ENCODE peak calls at places on chromosomes 1 and 21, in six cellular contexts. P is H1, T is GM12878, C is GM12891, Z is HepG2, F is K562. M is an unnamed sample.

GRCh38 chr21:32426592-32427051 is 14.1 kb downstream of the EVA1C start:
- DNase-seq in P (no peak), T (no peak), C (no peak), Z (peak; percentile 23), F (no peak), M (no peak)

GRCh38 chr1:21899267-21899810 is 37.8 kb downstream of the HSPG2 start:
- DNase-seq in P (no peak), T (no peak), C (no peak), Z (no peak), F (no peak), M (no peak)

GRCh38 chr1:93844262-93845045 is 34.6 kb downstream of the DNTTIP2 start:
- DNase-seq in P (no peak), T (peak; percentile 34), C (peak; percentile 31), Z (peak; percentile 77), F (peak; percentile 65), M (no peak)

GRCh38 chr1:62452951-62453350 is 16.1 kb downstream of the USP1 start:
- DNase-seq in P (no peak), T (no peak), C (no peak), Z (no peak), F (no peak), M (no peak)

GRCh38 chr1:248924696-248925532 is 18.9 kb downstream of the PGBD2 start:
- DNase-seq in P (no peak), T (peak; percentile 33), C (no peak), Z (peak; percentile 61), F (no peak), M (peak; percentile 25)

GRCh38 chr1:217431395-217431794 is 199.5 kb downstream of the GPATCH2 start:
- DNase-seq in P (no peak), T (no peak), C (no peak), Z (no peak), F (no peak), M (no peak)

GRCh38 chr21:45644041-45644906 is 749 bp downstream of the PCBP3 start:
- DNase-seq in P (no peak), T (no peak), C (no peak), Z (no peak), F (peak; percentile 50), M (no peak)

GRCh38 chr1:170856455-170856854 is 78.9 kb upstream of the MROH9 start:
- DNase-seq in P (no peak), T (no peak), C (no peak), Z (no peak), F (no peak), M (no peak)

GRCh38 chr1:210298936-210299335 is 29.8 kb upstream of the HHAT start:
- DNase-seq in P (no peak), T (no peak), C (no peak), Z (no peak), F (no peak), M (no peak)

GRCh38 chr1:24567792-24568388 is 12.0 kb downstream of the NCMAP start:
- DNase-seq in P (no peak), T (no peak), C (no peak), Z (peak; percentile 92), F (no peak), M (no peak)

GRCh38 chr1:211468595-211468994 is 23.4 kb downstream of the RD3 start:
- DNase-seq in P (no peak), T (no peak), C (no peak), Z (no peak), F (no peak), M (no peak)

DNA sequence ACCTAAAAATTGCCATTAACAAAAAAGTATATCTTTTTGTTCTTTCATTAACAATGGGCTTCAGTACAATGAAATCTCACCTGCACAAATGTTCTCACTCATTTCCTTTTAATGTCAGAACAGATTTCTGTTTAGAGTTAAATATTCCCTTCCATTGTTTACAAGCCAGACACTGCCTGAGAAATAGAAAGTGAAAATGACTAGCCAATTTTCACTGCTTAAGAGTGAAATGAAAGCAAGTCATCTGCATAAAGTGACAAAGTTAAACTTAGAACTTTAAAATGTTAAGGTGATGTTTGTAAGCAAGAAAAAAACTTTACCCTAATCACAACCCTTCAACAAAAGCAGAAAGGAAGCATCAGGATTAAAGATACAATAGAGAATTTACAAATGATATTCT is 27.5 kb downstream of the COA6 start:
- DNase-seq in P (no peak), T (peak; percentile 33), C (no peak), Z (no peak), F (no peak), M (no peak)
- TF ChIP-seq TAF1 in P (no peak), T (no peak), C (no peak), Z (no peak), F (no peak), M (no peak)

DNA sequence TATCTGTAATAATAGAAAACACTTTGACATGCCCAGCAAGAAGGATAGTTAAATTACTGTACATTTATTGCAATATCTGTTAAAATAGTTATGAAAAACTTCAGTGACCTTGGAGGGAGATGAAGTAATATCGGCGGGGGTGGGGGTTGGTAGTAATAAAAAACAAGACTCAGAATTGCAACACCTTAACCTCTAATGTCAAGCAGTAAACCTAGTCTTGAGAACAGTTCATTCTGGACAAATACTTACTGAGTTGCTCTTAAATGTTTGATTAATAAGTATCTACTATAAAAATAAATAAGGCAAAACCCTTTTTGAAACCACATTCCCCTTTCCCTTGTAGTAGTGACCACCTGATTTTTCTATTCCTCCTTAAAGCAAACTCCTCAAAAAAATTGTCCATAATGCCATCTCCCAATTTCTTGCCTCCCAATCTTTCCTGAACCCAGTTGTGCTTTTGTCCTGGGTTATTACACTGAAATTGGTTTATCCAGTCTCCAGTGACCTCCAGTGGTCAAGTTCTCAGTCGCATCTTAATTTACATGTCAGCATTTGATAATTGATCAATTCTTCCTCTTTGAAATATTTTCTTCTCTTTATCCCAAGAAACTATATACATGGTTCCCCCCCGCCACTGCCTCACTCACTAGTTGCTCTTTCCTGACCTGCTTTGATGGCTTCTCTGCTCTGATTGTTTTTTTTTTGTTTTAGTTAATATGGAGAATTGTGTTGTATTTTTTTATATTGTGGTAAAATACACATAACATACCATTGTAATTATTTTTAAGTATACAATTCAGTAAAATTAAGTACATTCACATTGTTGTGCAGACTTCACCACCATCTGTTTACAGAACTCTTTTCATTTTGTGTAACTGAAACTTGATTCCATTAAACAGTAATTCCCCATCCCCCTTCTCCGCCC is 36.8 kb downstream of the RAP1A start:
- DNase-seq in P (no peak), T (no peak), C (no peak), Z (peak; percentile 49), F (peak; percentile 36), M (no peak)
- TF ChIP-seq POLR2AphosphoS5 in P (no peak), T (no peak), C (no peak), Z (no peak), F (no peak), M (no peak)

GRCh38 chr21:36994501-36995189 is 11.9 kb upstream of the RIPPLY3 start:
- DNase-seq in P (no peak), T (no peak), C (no peak), Z (no peak), F (no peak), M (no peak)
- TF ChIP-seq POLR2A in P (no peak), T (no peak), C (no peak), Z (no peak), F (no peak), M (no peak)

GRCh38 chr1:243713470-243714186 is 136.4 kb downstream of the AKT3 start:
- DNase-seq in P (no peak), T (no peak), C (no peak), Z (no peak), F (no peak), M (no peak)
- TF ChIP-seq TAF1 in P (no peak), T (no peak), C (no peak), Z (no peak), F (no peak), M (no peak)

GRCh38 chr1:169484107-169484506 is 1.6 kb downstream of the SLC19A2 start:
- DNase-seq in P (no peak), T (no peak), C (no peak), Z (no peak), F (no peak), M (no peak)

GRCh38 chr1:169485427-169486280 is at the start of gene SLC19A2:
- DNase-seq in P (peak; percentile 93), T (peak; percentile 91), C (peak; percentile 90), Z (peak; percentile 98), F (peak; percentile 100), M (peak; percentile 93)

GRCh38 chr1:169484683-169485426 is 889 bp downstream of the SLC19A2 start:
- DNase-seq in P (no peak), T (no peak), C (no peak), Z (peak; percentile 85), F (no peak), M (no peak)

GRCh38 chr1:169486281-169486904 is 649 bp upstream of the SLC19A2 start:
- DNase-seq in P (no peak), T (no peak), C (no peak), Z (no peak), F (no peak), M (no peak)

GRCh38 chr1:169483500-169483966 is 2.2 kb downstream of the SLC19A2 start:
- DNase-seq in P (no peak), T (no peak), C (no peak), Z (peak; percentile 72), F (peak; percentile 29), M (no peak)
- TF ChIP-seq POLR2AphosphoS5 in P (no peak), T (no peak), C (no peak), Z (no peak), F (peak; percentile 29), M (no peak)